ENCODE peak calls at places on chromosomes 7 and 10, in seven cellular contexts. One of them, this sample, is unnamed.

GRCh38 chr10:111126073-111126472 is 49.2 kb downstream of the ADRA2A start:
- DNase-seq in neural progenitor cell: no peak
- DNase-seq in PC-3: no peak
- DNase-seq in aorta: no peak
- DNase-seq in left lung: no peak
- DNase-seq in thoracic aorta: no peak
- DNase-seq in suprapubic skin: no peak
- DNase-seq in this sample: no peak

GRCh38 chr7:75866497-75867389 is 12.1 kb upstream of the RHBDD2 start:
- DNase-seq in neural progenitor cell: peak; percentile 85
- DNase-seq in PC-3: peak; percentile 66
- DNase-seq in aorta: peak; percentile 78
- DNase-seq in left lung: peak; percentile 58
- DNase-seq in thoracic aorta: no peak
- DNase-seq in suprapubic skin: no peak
- DNase-seq in this sample: peak; percentile 30

GRCh38 chr10:79444243-79445119 is 943 bp downstream of the ZCCHC24 start:
- DNase-seq in neural progenitor cell: peak; percentile 86
- DNase-seq in PC-3: peak; percentile 98
- DNase-seq in aorta: peak; percentile 80
- DNase-seq in left lung: peak; percentile 69
- DNase-seq in thoracic aorta: no peak
- DNase-seq in suprapubic skin: peak; percentile 82
- DNase-seq in this sample: peak; percentile 69

GRCh38 chr7:151752037-151752436 is 124.9 kb downstream of the PRKAG2 start:
- DNase-seq in neural progenitor cell: no peak
- DNase-seq in PC-3: no peak
- DNase-seq in aorta: no peak
- DNase-seq in left lung: no peak
- DNase-seq in thoracic aorta: no peak
- DNase-seq in suprapubic skin: no peak
- DNase-seq in this sample: no peak

GRCh38 chr7:23712368-23713284 is 2.6 kb downstream of the STK31 start:
- DNase-seq in neural progenitor cell: peak; percentile 67
- DNase-seq in PC-3: peak; percentile 81
- DNase-seq in aorta: no peak
- DNase-seq in left lung: no peak
- DNase-seq in thoracic aorta: no peak
- DNase-seq in suprapubic skin: no peak
- DNase-seq in this sample: no peak

GRCh38 chr10:1598393-1599153 is 138.8 kb downstream of the ADARB2 start:
- DNase-seq in neural progenitor cell: no peak
- DNase-seq in PC-3: no peak
- DNase-seq in aorta: peak; percentile 26
- DNase-seq in left lung: no peak
- DNase-seq in thoracic aorta: no peak
- DNase-seq in suprapubic skin: no peak
- DNase-seq in this sample: no peak

GRCh38 chr10:58064714-58065528 is 202.8 kb downstream of the IPMK start:
- DNase-seq in neural progenitor cell: peak; percentile 65
- DNase-seq in PC-3: peak; percentile 92
- DNase-seq in aorta: no peak
- DNase-seq in left lung: no peak
- DNase-seq in thoracic aorta: no peak
- DNase-seq in suprapubic skin: no peak
- DNase-seq in this sample: peak; percentile 13

GRCh38 chr10:63083904-63084689 is 49.0 kb upstream of the NRBF2 start:
- DNase-seq in neural progenitor cell: peak; percentile 74
- DNase-seq in PC-3: peak; percentile 99
- DNase-seq in aorta: peak; percentile 73
- DNase-seq in left lung: no peak
- DNase-seq in thoracic aorta: no peak
- DNase-seq in suprapubic skin: no peak
- DNase-seq in this sample: peak; percentile 61

GRCh38 chr10:60299961-60300883 is 89.5 kb downstream of the ANK3 start:
- DNase-seq in neural progenitor cell: peak; percentile 65
- DNase-seq in PC-3: no peak
- DNase-seq in aorta: no peak
- DNase-seq in left lung: no peak
- DNase-seq in thoracic aorta: no peak
- DNase-seq in suprapubic skin: no peak
- DNase-seq in this sample: peak; percentile 59

GRCh38 chr10:126065751-126066150 is 169.4 kb downstream of the FANK1 start:
- DNase-seq in neural progenitor cell: no peak
- DNase-seq in PC-3: peak; percentile 28
- DNase-seq in aorta: no peak
- DNase-seq in left lung: no peak
- DNase-seq in thoracic aorta: no peak
- DNase-seq in suprapubic skin: no peak
- DNase-seq in this sample: no peak

GRCh38 chr7:131600578-131600977 is 44.1 kb upstream of the PODXL start:
- DNase-seq in neural progenitor cell: peak; percentile 76
- DNase-seq in PC-3: no peak
- DNase-seq in aorta: no peak
- DNase-seq in left lung: no peak
- DNase-seq in thoracic aorta: no peak
- DNase-seq in suprapubic skin: no peak
- DNase-seq in this sample: no peak

GRCh38 chr10:100359529-100360150 is 12.6 kb downstream of the SCD start:
- DNase-seq in neural progenitor cell: no peak
- DNase-seq in PC-3: no peak
- DNase-seq in aorta: no peak
- DNase-seq in left lung: no peak
- DNase-seq in thoracic aorta: no peak
- DNase-seq in suprapubic skin: no peak
- DNase-seq in this sample: no peak

GRCh38 chr10:90326498-90327267 is 531.2 kb downstream of the HTR7 start:
- DNase-seq in neural progenitor cell: no peak
- DNase-seq in PC-3: peak; percentile 32
- DNase-seq in aorta: no peak
- DNase-seq in left lung: no peak
- DNase-seq in thoracic aorta: no peak
- DNase-seq in suprapubic skin: no peak
- DNase-seq in this sample: no peak

GRCh38 chr7:41705109-41705871 is 2.4 kb upstream of the INHBA start:
- DNase-seq in neural progenitor cell: peak; percentile 93
- DNase-seq in PC-3: peak; percentile 94
- DNase-seq in aorta: peak; percentile 93
- DNase-seq in left lung: peak; percentile 93
- DNase-seq in thoracic aorta: peak; percentile 52
- DNase-seq in suprapubic skin: no peak
- DNase-seq in this sample: peak; percentile 82

GRCh38 chr10:36494386-36494785 is 631.0 kb upstream of the ANKRD30A start:
- DNase-seq in neural progenitor cell: no peak
- DNase-seq in PC-3: peak; percentile 100
- DNase-seq in aorta: no peak
- DNase-seq in left lung: no peak
- DNase-seq in thoracic aorta: no peak
- DNase-seq in suprapubic skin: no peak
- DNase-seq in this sample: no peak

GRCh38 chr10:129718548-129719414 is 245.3 kb downstream of the EBF3 start:
- DNase-seq in neural progenitor cell: no peak
- DNase-seq in PC-3: no peak
- DNase-seq in aorta: no peak
- DNase-seq in left lung: no peak
- DNase-seq in thoracic aorta: no peak
- DNase-seq in suprapubic skin: no peak
- DNase-seq in this sample: no peak

GRCh38 chr7:19709249-19709578 is 377 bp upstream of the POLR1F start:
- DNase-seq in neural progenitor cell: no peak
- DNase-seq in PC-3: no peak
- DNase-seq in aorta: no peak
- DNase-seq in left lung: no peak
- DNase-seq in thoracic aorta: no peak
- DNase-seq in suprapubic skin: no peak
- DNase-seq in this sample: no peak

GRCh38 chr7:5613607-5614006 is 167.9 kb downstream of the RNF216 start:
- DNase-seq in neural progenitor cell: no peak
- DNase-seq in PC-3: no peak
- DNase-seq in aorta: no peak
- DNase-seq in left lung: no peak
- DNase-seq in thoracic aorta: no peak
- DNase-seq in suprapubic skin: no peak
- DNase-seq in this sample: no peak

GRCh38 chr10:93333278-93333978 is 148.7 kb downstream of the MYOF start:
- DNase-seq in neural progenitor cell: peak; percentile 69
- DNase-seq in PC-3: peak; percentile 62
- DNase-seq in aorta: no peak
- DNase-seq in left lung: no peak
- DNase-seq in thoracic aorta: no peak
- DNase-seq in suprapubic skin: no peak
- DNase-seq in this sample: no peak

GRCh38 chr7:133478591-133479135 is 225.8 kb downstream of the EXOC4 start:
- DNase-seq in neural progenitor cell: no peak
- DNase-seq in PC-3: no peak
- DNase-seq in aorta: no peak
- DNase-seq in left lung: no peak
- DNase-seq in thoracic aorta: no peak
- DNase-seq in suprapubic skin: no peak
- DNase-seq in this sample: no peak

GRCh38 chr10:126350216-126350992 is 37.9 kb downstream of the ADAM12 start:
- DNase-seq in neural progenitor cell: no peak
- DNase-seq in PC-3: peak; percentile 92
- DNase-seq in aorta: peak; percentile 52
- DNase-seq in left lung: no peak
- DNase-seq in thoracic aorta: no peak
- DNase-seq in suprapubic skin: no peak
- DNase-seq in this sample: no peak

GRCh38 chr10:3580565-3580964 is 204.4 kb downstream of the KLF6 start:
- DNase-seq in neural progenitor cell: no peak
- DNase-seq in PC-3: no peak
- DNase-seq in aorta: no peak
- DNase-seq in left lung: no peak
- DNase-seq in thoracic aorta: no peak
- DNase-seq in suprapubic skin: no peak
- DNase-seq in this sample: no peak

GRCh38 chr10:23826399-23826798 is 382.5 kb upstream of the KIAA1217 start:
- DNase-seq in neural progenitor cell: peak; percentile 49
- DNase-seq in PC-3: peak; percentile 21
- DNase-seq in aorta: no peak
- DNase-seq in left lung: no peak
- DNase-seq in thoracic aorta: no peak
- DNase-seq in suprapubic skin: no peak
- DNase-seq in this sample: no peak

DNA sequence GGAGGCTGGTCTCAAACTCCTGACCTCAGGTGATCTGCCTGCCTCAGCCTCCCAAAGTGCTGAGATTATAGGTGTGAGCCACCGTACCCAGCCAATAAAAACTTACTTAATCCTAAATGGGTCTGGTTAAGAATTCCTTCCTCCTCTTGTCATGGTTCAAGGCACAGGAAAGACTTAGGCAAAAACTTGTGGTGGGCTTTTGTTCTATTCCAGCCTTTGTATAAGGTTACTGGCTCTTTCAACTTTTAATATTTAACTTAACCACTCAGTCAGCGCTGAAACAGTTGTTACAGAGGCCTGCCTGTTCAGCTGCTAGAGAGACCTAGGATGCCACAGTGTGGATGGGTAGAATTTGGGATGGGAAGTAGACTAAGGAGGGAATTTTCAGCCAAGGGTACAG is 28.1 kb upstream of the GARS1 start:
- DNase-seq in neural progenitor cell: no peak
- DNase-seq in PC-3: no peak
- DNase-seq in aorta: no peak
- DNase-seq in left lung: no peak
- DNase-seq in thoracic aorta: no peak
- DNase-seq in suprapubic skin: no peak
- DNase-seq in this sample: no peak
- H3K36me3 ChIP-seq in neural progenitor cell: peaks cover 8% of the 10 kb centered on the region
- H3K36me3 ChIP-seq in PC-3: no peaks in the 10 kb centered on the region
- H3K36me3 ChIP-seq in aorta: peaks cover 3% of the 10 kb centered on the region
- H3K36me3 ChIP-seq in left lung: no peaks in the 10 kb centered on the region
- H3K36me3 ChIP-seq in thoracic aorta: peaks cover 14% of the 10 kb centered on the region
- H3K36me3 ChIP-seq in suprapubic skin: peaks cover 36% of the 10 kb centered on the region
- H3K36me3 ChIP-seq in this sample: peaks cover 80% of the 10 kb centered on the region

DNA sequence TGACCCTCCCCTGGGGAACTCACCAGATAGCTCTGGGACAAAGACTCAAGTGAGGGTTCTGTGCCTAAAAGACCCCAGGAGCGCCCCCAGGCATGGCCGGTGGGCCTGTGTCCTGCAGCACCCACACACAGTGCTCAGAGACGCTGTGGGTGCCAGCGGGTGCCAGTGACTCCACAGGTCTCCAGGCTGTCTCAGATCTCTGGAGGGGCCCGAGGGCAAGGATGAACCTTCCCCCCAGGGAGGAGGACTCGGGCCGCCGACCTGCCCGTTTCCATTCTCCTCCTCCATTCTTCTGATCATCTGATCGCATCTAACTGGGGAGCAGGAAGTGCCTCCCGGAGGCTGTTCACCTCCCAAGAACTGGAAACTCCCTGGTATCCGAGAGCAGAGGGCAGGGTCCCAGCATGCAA is 980 bp downstream of the ADAM8 start:
- DNase-seq in neural progenitor cell: no peak
- DNase-seq in PC-3: peak; percentile 41
- DNase-seq in aorta: no peak
- DNase-seq in left lung: no peak
- DNase-seq in thoracic aorta: no peak
- DNase-seq in suprapubic skin: no peak
- DNase-seq in this sample: no peak
- H3K4me3 ChIP-seq in neural progenitor cell: no peak overlapping the region
- H3K4me3 ChIP-seq in PC-3: peak overlapping the region; percentile 82
- H3K4me3 ChIP-seq in aorta: no peak overlapping the region
- H3K4me3 ChIP-seq in left lung: peak overlapping the region; percentile 59
- H3K4me3 ChIP-seq in thoracic aorta: peak overlapping the region; percentile 58
- H3K4me3 ChIP-seq in suprapubic skin: peak overlapping the region; percentile 39
- H3K4me3 ChIP-seq in this sample: peak overlapping the region; percentile 27

GRCh38 chr10:71750986-71751385 is 22.3 kb downstream of the VSIR start:
- DNase-seq in neural progenitor cell: no peak
- DNase-seq in PC-3: no peak
- DNase-seq in aorta: no peak
- DNase-seq in left lung: no peak
- DNase-seq in thoracic aorta: no peak
- DNase-seq in suprapubic skin: no peak
- DNase-seq in this sample: no peak

GRCh38 chr10:71750124-71750841 is 23.0 kb downstream of the VSIR start:
- DNase-seq in neural progenitor cell: no peak
- DNase-seq in PC-3: no peak
- DNase-seq in aorta: no peak
- DNase-seq in left lung: no peak
- DNase-seq in thoracic aorta: no peak
- DNase-seq in suprapubic skin: no peak
- DNase-seq in this sample: no peak

GRCh38 chr10:71748671-71749191 is 24.6 kb downstream of the VSIR start:
- DNase-seq in neural progenitor cell: no peak
- DNase-seq in PC-3: no peak
- DNase-seq in aorta: peak; percentile 90
- DNase-seq in left lung: peak; percentile 86
- DNase-seq in thoracic aorta: no peak
- DNase-seq in suprapubic skin: no peak
- DNase-seq in this sample: peak; percentile 81

GRCh38 chr10:71747808-71748523 is 25.4 kb downstream of the VSIR start:
- DNase-seq in neural progenitor cell: no peak
- DNase-seq in PC-3: no peak
- DNase-seq in aorta: peak; percentile 76
- DNase-seq in left lung: no peak
- DNase-seq in thoracic aorta: no peak
- DNase-seq in suprapubic skin: no peak
- DNase-seq in this sample: no peak

GRCh38 chr10:71749396-71749795 is 23.9 kb downstream of the VSIR start:
- DNase-seq in neural progenitor cell: no peak
- DNase-seq in PC-3: no peak
- DNase-seq in aorta: no peak
- DNase-seq in left lung: no peak
- DNase-seq in thoracic aorta: no peak
- DNase-seq in suprapubic skin: no peak
- DNase-seq in this sample: no peak
- H3K4me1 ChIP-seq in neural progenitor cell: peaks cover 5% of the 10 kb centered on the region
- H3K4me1 ChIP-seq in PC-3: no peaks in the 10 kb centered on the region
- H3K4me1 ChIP-seq in aorta: no peaks in the 10 kb centered on the region
- H3K4me1 ChIP-seq in left lung: peaks cover 39% of the 10 kb centered on the region
- H3K4me1 ChIP-seq in thoracic aorta: peaks cover 25% of the 10 kb centered on the region
- H3K4me1 ChIP-seq in suprapubic skin: peaks cover 58% of the 10 kb centered on the region
- H3K4me1 ChIP-seq in this sample: peaks cover 88% of the 10 kb centered on the region

GRCh38 chr7:891805-892204 is 15.5 kb downstream of the GET4 start:
- DNase-seq in neural progenitor cell: no peak
- DNase-seq in PC-3: no peak
- DNase-seq in aorta: peak; percentile 26
- DNase-seq in left lung: no peak
- DNase-seq in thoracic aorta: no peak
- DNase-seq in suprapubic skin: no peak
- DNase-seq in this sample: peak; percentile 8
- H3K36me3 ChIP-seq in neural progenitor cell: no peaks in the 10 kb centered on the region
- H3K36me3 ChIP-seq in PC-3: peaks cover 8% of the 10 kb centered on the region
- H3K36me3 ChIP-seq in aorta: no peaks in the 10 kb centered on the region
- H3K36me3 ChIP-seq in left lung: no peaks in the 10 kb centered on the region
- H3K36me3 ChIP-seq in thoracic aorta: peaks cover 74% of the 10 kb centered on the region
- H3K36me3 ChIP-seq in suprapubic skin: peaks cover 84% of the 10 kb centered on the region
- H3K36me3 ChIP-seq in this sample: peaks cover 16% of the 10 kb centered on the region

This sample was measured in heart right ventricle.